ENCODE peak calls at places on chromosome 7, in eight cellular contexts. One of them, this sample, is unnamed.

GRCh38 chr7:115840702-115841101 is 189.9 kb downstream of the TFEC start:
- DNase-seq in heart right ventricle: no peak
- DNase-seq in AG10803: no peak
- DNase-seq in fibroblast of mammary gland: no peak
- DNase-seq in CD4-positive, alpha-beta T cell: no peak
- DNase-seq in fibroblast of villous mesenchyme: peak; percentile 28
- DNase-seq in A549: no peak
- DNase-seq in AG04450: no peak
- DNase-seq in this sample: no peak

GRCh38 chr7:111098011-111098925 is 7.3 kb downstream of the LRRN3 start:
- DNase-seq in A549: peak; percentile 64
- DNase-seq in AG04450: no peak
- DNase-seq in AG10803: peak; percentile 35
- DNase-seq in heart right ventricle: peak; percentile 11
- DNase-seq in CD4-positive, alpha-beta T cell: peak; percentile 45
- DNase-seq in fibroblast of mammary gland: peak; percentile 49
- DNase-seq in fibroblast of villous mesenchyme: no peak
- DNase-seq in this sample: peak; percentile 73

GRCh38 chr7:20257212-20257611 is 40.0 kb upstream of the MACC1 start:
- DNase-seq in fibroblast of villous mesenchyme: no peak
- DNase-seq in A549: no peak
- DNase-seq in CD4-positive, alpha-beta T cell: no peak
- DNase-seq in AG10803: no peak
- DNase-seq in heart right ventricle: no peak
- DNase-seq in fibroblast of mammary gland: no peak
- DNase-seq in AG04450: no peak
- DNase-seq in this sample: no peak

GRCh38 chr7:24981544-24981951 is 1.6 kb upstream of the OSBPL3 start:
- DNase-seq in fibroblast of mammary gland: peak; percentile 69
- DNase-seq in AG10803: peak; percentile 77
- DNase-seq in fibroblast of villous mesenchyme: peak; percentile 59
- DNase-seq in heart right ventricle: peak; percentile 41
- DNase-seq in CD4-positive, alpha-beta T cell: peak; percentile 40
- DNase-seq in A549: peak; percentile 48
- DNase-seq in AG04450: no peak
- DNase-seq in this sample: peak; percentile 58

GRCh38 chr7:42238709-42239395 is 1.8 kb upstream of the GLI3 start:
- DNase-seq in heart right ventricle: no peak
- DNase-seq in fibroblast of mammary gland: peak; percentile 87
- DNase-seq in A549: no peak
- DNase-seq in fibroblast of villous mesenchyme: peak; percentile 87
- DNase-seq in CD4-positive, alpha-beta T cell: no peak
- DNase-seq in AG10803: peak; percentile 70
- DNase-seq in AG04450: peak; percentile 34
- DNase-seq in this sample: peak; percentile 41

GRCh38 chr7:120097020-120097419 is 176.0 kb upstream of the KCND2 start:
- DNase-seq in heart right ventricle: no peak
- DNase-seq in AG10803: no peak
- DNase-seq in AG04450: no peak
- DNase-seq in fibroblast of villous mesenchyme: peak; percentile 3
- DNase-seq in A549: no peak
- DNase-seq in fibroblast of mammary gland: peak; percentile 10
- DNase-seq in CD4-positive, alpha-beta T cell: no peak
- DNase-seq in this sample: no peak

GRCh38 chr7:44284881-44285541 is 40.4 kb downstream of the CAMK2B start:
- DNase-seq in fibroblast of villous mesenchyme: no peak
- DNase-seq in AG04450: no peak
- DNase-seq in AG10803: no peak
- DNase-seq in fibroblast of mammary gland: no peak
- DNase-seq in heart right ventricle: peak; percentile 6
- DNase-seq in A549: no peak
- DNase-seq in CD4-positive, alpha-beta T cell: peak; percentile 2
- DNase-seq in this sample: no peak

GRCh38 chr7:110977127-110977776 is 113.7 kb upstream of the LRRN3 start:
- DNase-seq in fibroblast of villous mesenchyme: no peak
- DNase-seq in CD4-positive, alpha-beta T cell: no peak
- DNase-seq in A549: no peak
- DNase-seq in AG10803: no peak
- DNase-seq in fibroblast of mammary gland: no peak
- DNase-seq in heart right ventricle: no peak
- DNase-seq in AG04450: no peak
- DNase-seq in this sample: no peak

GRCh38 chr7:142739927-142740492 is 9.3 kb upstream of the PRSS1 start:
- DNase-seq in AG04450: no peak
- DNase-seq in AG10803: no peak
- DNase-seq in fibroblast of villous mesenchyme: no peak
- DNase-seq in fibroblast of mammary gland: no peak
- DNase-seq in CD4-positive, alpha-beta T cell: no peak
- DNase-seq in heart right ventricle: no peak
- DNase-seq in A549: no peak
- DNase-seq in this sample: peak; percentile 42

GRCh38 chr7:157389951-157390730 is 53.3 kb downstream of the DNAJB6 start:
- DNase-seq in fibroblast of mammary gland: peak; percentile 71
- DNase-seq in CD4-positive, alpha-beta T cell: no peak
- DNase-seq in A549: no peak
- DNase-seq in AG04450: no peak
- DNase-seq in fibroblast of villous mesenchyme: peak; percentile 37
- DNase-seq in heart right ventricle: no peak
- DNase-seq in AG10803: peak; percentile 57
- DNase-seq in this sample: no peak

GRCh38 chr7:117127585-117128168 is 174.4 kb downstream of the ST7 start:
- DNase-seq in A549: peak; percentile 69
- DNase-seq in fibroblast of mammary gland: peak; percentile 77
- DNase-seq in heart right ventricle: no peak
- DNase-seq in AG10803: peak; percentile 60
- DNase-seq in AG04450: peak; percentile 21
- DNase-seq in CD4-positive, alpha-beta T cell: peak; percentile 26
- DNase-seq in fibroblast of villous mesenchyme: peak; percentile 78
- DNase-seq in this sample: peak; percentile 73

GRCh38 chr7:29146082-29146706 is at the start of gene CPVL:
- DNase-seq in heart right ventricle: peak; percentile 53
- DNase-seq in fibroblast of villous mesenchyme: no peak
- DNase-seq in A549: no peak
- DNase-seq in fibroblast of mammary gland: no peak
- DNase-seq in AG04450: no peak
- DNase-seq in AG10803: no peak
- DNase-seq in CD4-positive, alpha-beta T cell: no peak
- DNase-seq in this sample: peak; percentile 73

GRCh38 chr7:66050337-66050957 is 25.2 kb upstream of the ASL start:
- DNase-seq in fibroblast of mammary gland: no peak
- DNase-seq in CD4-positive, alpha-beta T cell: no peak
- DNase-seq in AG04450: no peak
- DNase-seq in A549: no peak
- DNase-seq in heart right ventricle: no peak
- DNase-seq in fibroblast of villous mesenchyme: no peak
- DNase-seq in AG10803: no peak
- DNase-seq in this sample: no peak

GRCh38 chr7:121113288-121113687 is 124.8 kb downstream of the CPED1 start:
- DNase-seq in fibroblast of villous mesenchyme: peak; percentile 13
- DNase-seq in fibroblast of mammary gland: no peak
- DNase-seq in CD4-positive, alpha-beta T cell: no peak
- DNase-seq in heart right ventricle: no peak
- DNase-seq in A549: no peak
- DNase-seq in AG10803: peak; percentile 30
- DNase-seq in AG04450: no peak
- DNase-seq in this sample: peak; percentile 84

DNA sequence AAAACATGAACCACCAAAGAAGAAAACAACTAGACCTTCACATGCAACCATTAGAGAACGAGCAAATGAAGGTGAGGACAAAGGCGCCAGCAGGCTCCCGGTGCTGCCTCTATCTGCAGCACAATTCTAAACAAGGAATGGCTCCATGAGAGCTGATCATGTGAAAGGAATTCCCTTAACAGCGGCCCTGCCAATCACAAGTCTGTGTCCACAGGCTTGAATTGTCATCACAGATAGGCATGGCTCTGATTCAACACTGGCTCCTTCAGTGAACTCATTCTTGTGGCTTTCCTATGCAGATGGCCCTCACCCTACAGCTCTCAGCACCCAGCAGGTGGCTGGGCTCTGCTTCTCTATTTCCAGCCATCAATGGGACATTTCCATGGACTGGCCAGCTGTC is 36.3 kb downstream of the LAMB1 start:
- DNase-seq in CD4-positive, alpha-beta T cell: no peak
- DNase-seq in fibroblast of mammary gland: peak; percentile 58
- DNase-seq in heart right ventricle: no peak
- DNase-seq in AG04450: no peak
- DNase-seq in A549: peak; percentile 56
- DNase-seq in fibroblast of villous mesenchyme: peak; percentile 78
- DNase-seq in AG10803: peak; percentile 96
- DNase-seq in this sample: peak; percentile 89
- TF ChIP-seq CTCF in CD4-positive, alpha-beta T cell: no peak
- TF ChIP-seq CTCF in fibroblast of mammary gland: no peak
- TF ChIP-seq CTCF in heart right ventricle: no peak
- TF ChIP-seq CTCF in AG04450: peak; percentile 9
- TF ChIP-seq CTCF in A549: no peak
- TF ChIP-seq CTCF in fibroblast of villous mesenchyme: no peak
- TF ChIP-seq CTCF in AG10803: peak; percentile 26
- TF ChIP-seq CTCF in this sample: no peak

GRCh38 chr7:105816270-105816843 is 60.0 kb downstream of the ATXN7L1 start:
- DNase-seq in AG10803: no peak
- DNase-seq in A549: no peak
- DNase-seq in fibroblast of villous mesenchyme: no peak
- DNase-seq in fibroblast of mammary gland: no peak
- DNase-seq in AG04450: no peak
- DNase-seq in CD4-positive, alpha-beta T cell: no peak
- DNase-seq in heart right ventricle: no peak
- DNase-seq in this sample: no peak

GRCh38 chr7:105815580-105815979 is 60.8 kb downstream of the ATXN7L1 start:
- DNase-seq in AG10803: no peak
- DNase-seq in AG04450: no peak
- DNase-seq in CD4-positive, alpha-beta T cell: no peak
- DNase-seq in fibroblast of mammary gland: no peak
- DNase-seq in A549: no peak
- DNase-seq in fibroblast of villous mesenchyme: no peak
- DNase-seq in heart right ventricle: no peak
- DNase-seq in this sample: no peak

GRCh38 chr7:105820667-105821066 is 55.7 kb downstream of the ATXN7L1 start:
- DNase-seq in heart right ventricle: no peak
- DNase-seq in AG04450: no peak
- DNase-seq in AG10803: no peak
- DNase-seq in CD4-positive, alpha-beta T cell: no peak
- DNase-seq in fibroblast of mammary gland: no peak
- DNase-seq in fibroblast of villous mesenchyme: no peak
- DNase-seq in A549: no peak
- DNase-seq in this sample: no peak

GRCh38 chr7:105819559-105819958 is 56.8 kb downstream of the ATXN7L1 start:
- DNase-seq in AG04450: no peak
- DNase-seq in heart right ventricle: no peak
- DNase-seq in A549: no peak
- DNase-seq in fibroblast of mammary gland: no peak
- DNase-seq in CD4-positive, alpha-beta T cell: no peak
- DNase-seq in fibroblast of villous mesenchyme: no peak
- DNase-seq in AG10803: no peak
- DNase-seq in this sample: no peak

DNA sequence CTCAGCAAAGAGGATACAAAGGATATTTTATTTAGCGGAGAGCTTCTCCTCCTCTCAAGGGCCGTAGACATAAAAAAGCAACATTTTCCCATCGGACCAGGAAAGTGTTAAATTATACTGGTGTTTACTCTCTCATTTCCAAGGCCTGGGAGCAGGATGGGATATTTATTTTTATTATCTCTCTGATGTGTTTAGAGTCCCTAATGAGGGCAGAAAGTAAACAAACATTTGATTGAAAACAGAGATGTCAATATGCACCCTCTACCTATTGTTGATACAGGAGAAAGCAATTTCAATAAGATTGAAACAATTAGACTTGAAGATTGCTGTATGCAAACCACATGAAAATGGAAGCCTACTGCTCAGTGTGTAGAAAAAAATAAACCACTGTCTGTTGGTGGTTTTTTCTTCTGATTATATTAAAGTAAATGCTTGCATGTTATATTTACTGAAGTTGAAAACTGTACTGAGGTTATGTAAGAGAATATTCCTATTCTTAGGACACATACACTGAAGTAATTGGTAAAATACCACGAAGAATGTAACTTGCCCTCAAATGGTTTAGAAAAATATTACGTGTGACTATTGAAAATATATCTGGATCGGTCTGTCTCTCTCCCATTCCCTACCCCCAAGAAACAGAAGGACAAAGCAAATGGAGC is 59.3 kb downstream of the ATXN7L1 start:
- DNase-seq in AG04450: no peak
- DNase-seq in heart right ventricle: no peak
- DNase-seq in fibroblast of villous mesenchyme: no peak
- DNase-seq in fibroblast of mammary gland: no peak
- DNase-seq in A549: no peak
- DNase-seq in CD4-positive, alpha-beta T cell: no peak
- DNase-seq in AG10803: peak; percentile 21
- DNase-seq in this sample: no peak
- TF ChIP-seq CTCF in AG04450: no peak
- TF ChIP-seq CTCF in heart right ventricle: no peak
- TF ChIP-seq CTCF in fibroblast of villous mesenchyme: no peak
- TF ChIP-seq CTCF in fibroblast of mammary gland: no peak
- TF ChIP-seq CTCF in A549: no peak
- TF ChIP-seq CTCF in CD4-positive, alpha-beta T cell: no peak
- TF ChIP-seq CTCF in AG10803: no peak
- TF ChIP-seq CTCF in this sample: no peak

DNA sequence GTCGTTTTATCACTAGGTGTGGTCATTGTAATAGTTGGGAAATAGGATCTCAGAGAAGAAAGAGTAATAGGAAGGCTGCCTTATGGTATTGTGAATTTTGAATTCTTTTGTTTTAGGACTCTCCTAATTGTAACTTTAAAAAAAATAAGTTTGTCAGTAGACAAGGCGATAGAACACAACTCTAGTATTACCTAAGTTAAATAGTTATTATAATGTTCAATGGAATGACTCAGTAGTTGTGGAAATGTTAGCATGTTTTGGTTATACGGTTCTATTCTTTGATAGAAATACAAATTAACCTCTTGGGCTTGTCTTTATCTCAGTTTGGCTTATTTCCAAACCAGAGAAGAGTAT is 1.4 kb downstream of the DNAH11 start:
- DNase-seq in AG04450: no peak
- DNase-seq in AG10803: no peak
- DNase-seq in heart right ventricle: no peak
- DNase-seq in A549: no peak
- DNase-seq in fibroblast of villous mesenchyme: no peak
- DNase-seq in CD4-positive, alpha-beta T cell: no peak
- DNase-seq in fibroblast of mammary gland: no peak
- DNase-seq in this sample: no peak
- TF ChIP-seq CTCF in AG04450: no peak
- TF ChIP-seq CTCF in AG10803: no peak
- TF ChIP-seq CTCF in heart right ventricle: no peak
- TF ChIP-seq CTCF in A549: no peak
- TF ChIP-seq CTCF in fibroblast of villous mesenchyme: no peak
- TF ChIP-seq CTCF in CD4-positive, alpha-beta T cell: no peak
- TF ChIP-seq CTCF in fibroblast of mammary gland: no peak
- TF ChIP-seq CTCF in this sample: no peak

DNA sequence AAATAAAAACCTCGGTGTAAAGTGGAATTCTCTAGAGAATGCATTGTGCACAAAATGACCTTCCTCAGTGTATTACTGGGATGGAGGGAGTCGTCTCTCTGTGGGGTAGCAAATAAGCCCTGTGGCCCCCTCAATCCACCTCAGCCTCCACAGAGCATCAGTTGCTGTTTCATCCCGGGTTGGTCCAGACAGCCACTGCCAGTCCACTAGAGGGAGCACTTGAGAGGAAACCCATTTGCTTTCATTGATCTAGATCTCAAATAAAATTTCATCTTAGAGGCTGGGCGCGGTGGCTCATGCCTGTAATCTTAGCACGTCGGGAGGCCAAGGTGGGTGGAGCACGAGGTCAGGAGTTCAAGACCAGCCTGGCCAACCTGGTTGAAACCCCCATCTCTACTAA is 1128.7 kb downstream of the CNTNAP2 start:
- DNase-seq in fibroblast of mammary gland: peak; percentile 39
- DNase-seq in heart right ventricle: no peak
- DNase-seq in fibroblast of villous mesenchyme: peak; percentile 5
- DNase-seq in AG10803: peak; percentile 33
- DNase-seq in CD4-positive, alpha-beta T cell: no peak
- DNase-seq in AG04450: peak; percentile 1
- DNase-seq in A549: peak; percentile 44
- DNase-seq in this sample: peak; percentile 76
- TF ChIP-seq CTCF in fibroblast of mammary gland: peak; percentile 69
- TF ChIP-seq CTCF in heart right ventricle: peak; percentile 62
- TF ChIP-seq CTCF in fibroblast of villous mesenchyme: peak; percentile 52
- TF ChIP-seq CTCF in AG10803: peak; percentile 69
- TF ChIP-seq CTCF in CD4-positive, alpha-beta T cell: no peak
- TF ChIP-seq CTCF in AG04450: peak; percentile 76
- TF ChIP-seq CTCF in A549: peak; percentile 38
- TF ChIP-seq CTCF in this sample: peak; percentile 81